ENCODE peak calls at places on chromosomes 13 and 19, in eight cellular contexts. Z is lower lobe of right lung; R is uterus; K is stimulated activated CD8-positive, alpha-beta memory T cell treated with anti-CD3 and anti-CD28 coated beads, Interleukin-7, amount 100 ng/mL, for 48 hours; T is choroid plexus epithelial cell; X is lower leg skin; O is putamen; V is stimulated activated CD4-positive, alpha-beta T cell treated with anti-CD3 and anti-CD28 coated beads, Interleukin-15, amount 100 ng/mL, for 1 hour. I is an unnamed sample.

GRCh38 chr13:111153977-111154332 is 38.8 kb downstream of the ARHGEF7 start:
- DNase-seq in V (no peak), O (peak; percentile 49), R (no peak), Z (no peak), X (peak; percentile 36), T (no peak), K (peak; percentile 27), I (no peak)

GRCh38 chr19:47697863-47698609 is 15.2 kb upstream of the EHD2 start:
- DNase-seq in K (peak; percentile 27), R (peak; percentile 83), Z (peak; percentile 77), X (peak; percentile 59), V (no peak), T (peak; percentile 90), O (peak; percentile 87), I (peak; percentile 75)

GRCh38 chr13:102729560-102730275 is 34.9 kb upstream of the METTL21C start:
- DNase-seq in T (peak; percentile 87), K (no peak), V (no peak), Z (no peak), X (no peak), O (no peak), R (no peak), I (peak; percentile 61)

GRCh38 chr19:291561-292280 is 518 bp upstream of the PLPP2 start:
- DNase-seq in X (no peak), V (no peak), O (peak; percentile 41), Z (no peak), R (peak; percentile 26), T (no peak), K (no peak), I (no peak)

GRCh38 chr19:58518261-58519086 is 1.1 kb downstream of the ZBTB45 start:
- DNase-seq in Z (peak; percentile 56), X (peak; percentile 15), T (no peak), O (no peak), R (no peak), V (no peak), K (no peak), I (no peak)

GRCh38 chr13:76745246-76746200 is 140.7 kb downstream of the KCTD12 start:
- DNase-seq in Z (no peak), T (peak; percentile 28), X (no peak), K (no peak), R (no peak), O (peak; percentile 41), V (no peak), I (no peak)

GRCh38 chr19:46232029-46232428 is 2.5 kb downstream of the IGFL1 start:
- DNase-seq in Z (peak; percentile 79), R (no peak), T (no peak), O (no peak), K (no peak), V (no peak), X (no peak), I (no peak)

GRCh38 chr13:99956473-99957349 is 14.9 kb downstream of the ZIC5 start:
- DNase-seq in O (no peak), R (no peak), T (no peak), V (no peak), X (no peak), Z (no peak), K (no peak), I (no peak)

GRCh38 chr13:76684336-76684735 is 201.9 kb downstream of the KCTD12 start:
- DNase-seq in T (peak; percentile 67), R (no peak), V (no peak), K (no peak), O (no peak), X (no peak), Z (no peak), I (no peak)

GRCh38 chr19:40982594-40983101 is 8.4 kb upstream of the CYP2B6 start:
- DNase-seq in R (no peak), V (no peak), T (peak; percentile 11), O (no peak), K (no peak), X (no peak), Z (no peak), I (peak; percentile 54)

GRCh38 chr13:32381539-32381938 is 46.4 kb downstream of the N4BP2L1 start:
- DNase-seq in T (peak; percentile 72), X (no peak), R (no peak), V (no peak), K (no peak), Z (no peak), O (peak; percentile 16), I (peak; percentile 45)

GRCh38 chr19:4531562-4532165 is 3.4 kb downstream of the PLIN5 start:
- DNase-seq in T (no peak), K (no peak), V (no peak), Z (no peak), R (no peak), O (no peak), X (no peak), I (no peak)

GRCh38 chr13:47628666-47629065 is 372.4 kb downstream of the SUCLA2 start:
- DNase-seq in T (no peak), O (no peak), V (no peak), X (no peak), K (no peak), R (no peak), Z (no peak), I (no peak)

I was measured in amniotic epithelial cell.